ENCODE peak calls at places on chromosomes 4 and X, in ten cellular contexts. R is SK-N-SH, X is tibial artery, F is stomach, K is body of pancreas, N is right lobe of liver, T is aorta, L is AG04450, O is fibroblast of lung, S is mesenchymal stem cell. A is an unnamed sample. For H3K9me3, the result is how much of the 10 kb centered on the place peaks cover.

GRCh38 chr4:9825049-9825448 is 43.6 kb downstream of the DRD5 start:
- DNase-seq in O (no peak), L (no peak), S (no peak), F (no peak), R (no peak), X (no peak), N (no peak), T (no peak), K (no peak), A (no peak)

GRCh38 chrX:100695991-100696390 is 35.9 kb downstream of the SYTL4 start:
- DNase-seq in X (no peak), F (no peak), K (no peak), T (no peak), L (no peak), N (no peak), S (no peak), O (peak), R (no peak), A (no peak)

GRCh38 chrX:40434947-40435346 is 145.8 kb upstream of the ATP6AP2 start:
- DNase-seq in O (peak), S (peak), X (no peak), K (no peak), R (peak), L (no peak), F (no peak), N (no peak), T (no peak), A (peak)

GRCh38 chrX:130118396-130118795 is 8.1 kb upstream of the ELF4 start:
- DNase-seq in S (peak), K (no peak), T (no peak), N (no peak), X (no peak), L (peak), R (no peak), O (peak), F (no peak), A (peak)

GRCh38 chrX:67613366-67613765 is 69.5 kb downstream of the AR start:
- DNase-seq in F (no peak), X (no peak), N (no peak), T (no peak), L (no peak), K (no peak), O (peak), S (peak), R (no peak), A (no peak)

GRCh38 chrX:39946822-39947221 is 150.9 kb downstream of the BCOR start:
- DNase-seq in S (peak), T (no peak), L (peak), R (no peak), X (no peak), K (no peak), F (no peak), O (peak), N (no peak), A (no peak)

GRCh38 chrX:151680805-151681204 is 14.5 kb upstream of the PRRG3 start:
- DNase-seq in K (peak), L (no peak), S (no peak), N (no peak), O (no peak), X (no peak), R (peak), F (peak), T (no peak), A (peak)

GRCh38 chr4:100907465-100908454 is 389.9 kb upstream of the EMCN start:
- DNase-seq in S (peak), N (no peak), T (no peak), L (no peak), K (no peak), F (no peak), R (no peak), O (peak), X (no peak), A (peak)

GRCh38 chrX:132292753-132293152 is 73.5 kb upstream of the RAP2C start:
- DNase-seq in T (no peak), F (no peak), L (peak), O (peak), K (peak), S (peak), R (peak), X (no peak), N (no peak), A (peak)

GRCh38 chr4:117134386-117134785 is 49.0 kb upstream of the TRAM1L1 start:
- DNase-seq in S (peak), T (no peak), L (peak), X (no peak), R (peak), N (no peak), F (no peak), O (peak), K (peak), A (peak)

GRCh38 chrX:10173331-10173900 is 16.6 kb downstream of the CLCN4 start:
- DNase-seq in R (no peak), L (peak), T (no peak), N (peak), O (peak), K (peak), S (peak), X (peak), F (peak), A (peak)

GRCh38 chrX:154369453-154370299 is 4.8 kb downstream of the FLNA start:
- DNase-seq in L (peak), F (no peak), R (peak), O (peak), K (peak), N (no peak), T (peak), S (peak), X (peak), A (peak)

GRCh38 chr4:123613586-123614344 is 217.2 kb downstream of the SPRY1 start:
- DNase-seq in F (no peak), O (no peak), L (no peak), K (no peak), S (peak), X (no peak), R (no peak), N (no peak), T (no peak), A (peak)

GRCh38 chr4:81196126-81196650 is 18.8 kb downstream of the PRKG2 start:
- DNase-seq in T (no peak), R (no peak), N (no peak), L (no peak), O (no peak), F (no peak), X (no peak), S (no peak), K (no peak), A (no peak)

GRCh38 chr4:3676907-3677495 is 89.2 kb upstream of the ADRA2C start:
- DNase-seq in F (no peak), R (no peak), N (no peak), O (no peak), X (no peak), T (peak), K (no peak), S (no peak), L (no peak), A (no peak)

GRCh38 chrX:101550362-101550761 is at the start of gene ARMCX1:
- DNase-seq in O (peak), K (peak), T (peak), F (peak), L (peak), X (peak), S (peak), R (peak), N (no peak), A (no peak)

GRCh38 chrX:149570668-149571067 is 16.6 kb downstream of the MAGEA9B start:
- DNase-seq in L (peak), K (no peak), S (peak), R (no peak), O (peak), X (no peak), N (no peak), F (no peak), T (no peak), A (no peak)

GRCh38 chrX:57932266-57932665 is 22.0 kb upstream of the ZXDA start:
- DNase-seq in N (no peak), T (no peak), K (no peak), F (no peak), O (no peak), R (no peak), X (no peak), L (no peak), S (no peak), A (no peak)
- H3K9me3 ChIP-seq in N (under half), T (under half), K (under half), F (under half), O (under half), R (under half), X (under half), L (under half), S (under half), A (under half)

GRCh38 chr4:6941796-6942195 is 32.2 kb downstream of the TBC1D14 start:
- DNase-seq in X (no peak), N (no peak), L (no peak), S (no peak), K (no peak), F (no peak), O (no peak), T (no peak), R (no peak), A (no peak)
- H3K4me3 ChIP-seq in X (no peak), N (no peak), L (peak), S (peak), K (no peak), F (no peak), O (peak), T (no peak), R (peak), A (no peak)

GRCh38 chrX:81662381-81662780 is 460.5 kb downstream of the SH3BGRL start:
- DNase-seq in R (no peak), S (no peak), N (no peak), T (no peak), K (no peak), L (no peak), O (peak), F (no peak), X (no peak), A (no peak)
- H3K9me3 ChIP-seq in R (under half), S (under half), N (under half), T (under half), K (under half), L (under half), O (under half), F (under half), X (under half), A (under half)

DNA sequence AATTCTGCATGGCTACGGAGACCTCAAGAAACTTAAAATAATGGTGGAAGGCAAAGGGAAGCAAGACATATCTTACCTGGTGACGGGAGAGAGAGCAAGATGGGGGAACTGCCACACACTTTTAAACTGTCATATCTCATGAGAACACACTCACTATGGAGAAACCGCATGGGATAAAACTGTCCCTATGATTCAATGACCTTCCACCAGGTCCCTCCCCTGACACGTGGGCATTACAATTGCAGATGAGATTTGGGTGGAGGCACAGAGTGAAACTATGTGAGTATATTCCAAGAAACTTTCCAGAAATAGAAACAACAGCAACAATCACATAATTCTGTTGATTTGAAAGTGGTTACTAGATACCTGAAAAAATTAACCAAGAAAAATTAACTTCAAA is 879.7 kb downstream of the TECRL start:
- DNase-seq in R (no peak), S (no peak), K (no peak), F (no peak), N (no peak), O (no peak), X (no peak), T (no peak), L (no peak), A (no peak)
- H3K4me3 ChIP-seq in R (no peak), S (no peak), K (no peak), F (no peak), N (no peak), O (no peak), X (no peak), T (no peak), L (no peak), A (no peak)

GRCh38 chr4:127849505-127850234 is 31.0 kb upstream of the PLK4 start:
- DNase-seq in N (no peak), O (peak), K (no peak), S (no peak), X (no peak), L (no peak), R (no peak), T (no peak), F (no peak), A (no peak)
- H3K9me3 ChIP-seq in N (under half), O (under half), K (under half), S (half or more), X (half or more), L (under half), R (under half), T (under half), F (half or more), A (under half)

GRCh38 chrX:1614927-1615326 is at the start of gene ASMT:
- DNase-seq in F (no peak), L (no peak), S (no peak), K (no peak), N (no peak), T (no peak), R (no peak), O (no peak), X (no peak), A (no peak)
- H3K4me3 ChIP-seq in F (no peak), L (no peak), S (no peak), K (no peak), N (no peak), T (no peak), R (no peak), O (no peak), X (no peak), A (no peak)

GRCh38 chr4:19707876-19708275 is 543.8 kb upstream of the SLIT2 start:
- DNase-seq in O (no peak), K (no peak), S (no peak), N (no peak), R (no peak), L (no peak), F (no peak), T (no peak), X (no peak), A (no peak)

GRCh38 chr4:19711871-19712270 is 539.8 kb upstream of the SLIT2 start:
- DNase-seq in K (no peak), N (no peak), R (no peak), X (no peak), S (peak), F (no peak), O (peak), L (peak), T (no peak), A (no peak)
- H3K9me3 ChIP-seq in K (under half), N (under half), R (under half), X (under half), S (under half), F (under half), O (under half), L (under half), T (under half), A (under half)

GRCh38 chr4:126630171-126630570 is 1002.6 kb upstream of the INTU start:
- DNase-seq in F (no peak), L (no peak), R (no peak), S (no peak), N (no peak), K (no peak), T (no peak), X (no peak), O (no peak), A (no peak)
- H3K4me3 ChIP-seq in F (no peak), L (no peak), R (no peak), S (peak), N (no peak), K (no peak), T (no peak), X (no peak), O (no peak), A (no peak)

GRCh38 chr4:26094076-26094475 is 180.1 kb downstream of the SMIM20 start:
- DNase-seq in T (no peak), N (no peak), R (no peak), K (no peak), S (no peak), X (no peak), O (no peak), L (peak), F (no peak), A (no peak)

GRCh38 chr4:26093561-26093960 is 179.5 kb downstream of the SMIM20 start:
- DNase-seq in L (no peak), K (no peak), X (no peak), R (no peak), F (no peak), O (no peak), T (no peak), S (no peak), N (no peak), A (no peak)

GRCh38 chr4:26099967-26100366 is 185.9 kb downstream of the SMIM20 start:
- DNase-seq in T (no peak), S (no peak), F (no peak), N (no peak), X (no peak), R (no peak), K (no peak), L (no peak), O (no peak), A (no peak)

DNA sequence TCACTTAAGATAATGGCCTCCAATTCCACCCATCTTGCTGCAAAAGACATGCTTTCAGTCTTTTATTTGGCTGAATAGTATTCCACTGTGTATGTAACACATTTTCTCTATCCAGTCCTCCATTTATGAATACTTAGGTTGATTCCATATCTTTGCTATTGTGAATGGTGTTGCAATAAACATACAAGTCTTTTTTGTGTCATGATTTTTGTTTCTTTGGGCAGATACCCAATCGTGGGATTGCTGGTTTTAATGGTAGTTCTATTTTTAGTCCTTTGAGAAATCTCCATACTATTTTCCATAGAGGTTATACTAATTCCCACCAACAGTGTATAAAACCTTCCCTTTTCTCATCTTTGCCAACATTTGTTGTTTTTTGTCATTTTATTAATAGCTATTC is 180.9 kb downstream of the SMIM20 start:
- DNase-seq in T (no peak), N (no peak), S (no peak), L (no peak), K (no peak), F (no peak), X (no peak), O (peak), R (no peak), A (no peak)
- H3K9me3 ChIP-seq in T (under half), N (under half), S (under half), L (under half), K (under half), F (under half), X (under half), O (under half), R (under half), A (under half)

GRCh38 chr4:138894688-138895087 is 120.9 kb upstream of the NOCT start:
- DNase-seq in F (no peak), S (no peak), R (no peak), T (no peak), N (no peak), X (no peak), O (no peak), K (no peak), L (no peak), A (no peak)

GRCh38 chr4:138891610-138892009 is 124.0 kb upstream of the NOCT start:
- DNase-seq in X (no peak), R (peak), K (no peak), F (no peak), L (no peak), N (no peak), T (no peak), O (peak), S (no peak), A (peak)

GRCh38 chr4:138890921-138891570 is 124.5 kb upstream of the NOCT start:
- DNase-seq in S (no peak), O (no peak), X (no peak), T (no peak), R (no peak), F (no peak), N (no peak), L (no peak), K (no peak), A (peak)

GRCh38 chr4:138893991-138894390 is 121.6 kb upstream of the NOCT start:
- DNase-seq in X (no peak), K (no peak), L (no peak), T (no peak), O (peak), F (no peak), N (no peak), S (no peak), R (no peak), A (no peak)

DNA sequence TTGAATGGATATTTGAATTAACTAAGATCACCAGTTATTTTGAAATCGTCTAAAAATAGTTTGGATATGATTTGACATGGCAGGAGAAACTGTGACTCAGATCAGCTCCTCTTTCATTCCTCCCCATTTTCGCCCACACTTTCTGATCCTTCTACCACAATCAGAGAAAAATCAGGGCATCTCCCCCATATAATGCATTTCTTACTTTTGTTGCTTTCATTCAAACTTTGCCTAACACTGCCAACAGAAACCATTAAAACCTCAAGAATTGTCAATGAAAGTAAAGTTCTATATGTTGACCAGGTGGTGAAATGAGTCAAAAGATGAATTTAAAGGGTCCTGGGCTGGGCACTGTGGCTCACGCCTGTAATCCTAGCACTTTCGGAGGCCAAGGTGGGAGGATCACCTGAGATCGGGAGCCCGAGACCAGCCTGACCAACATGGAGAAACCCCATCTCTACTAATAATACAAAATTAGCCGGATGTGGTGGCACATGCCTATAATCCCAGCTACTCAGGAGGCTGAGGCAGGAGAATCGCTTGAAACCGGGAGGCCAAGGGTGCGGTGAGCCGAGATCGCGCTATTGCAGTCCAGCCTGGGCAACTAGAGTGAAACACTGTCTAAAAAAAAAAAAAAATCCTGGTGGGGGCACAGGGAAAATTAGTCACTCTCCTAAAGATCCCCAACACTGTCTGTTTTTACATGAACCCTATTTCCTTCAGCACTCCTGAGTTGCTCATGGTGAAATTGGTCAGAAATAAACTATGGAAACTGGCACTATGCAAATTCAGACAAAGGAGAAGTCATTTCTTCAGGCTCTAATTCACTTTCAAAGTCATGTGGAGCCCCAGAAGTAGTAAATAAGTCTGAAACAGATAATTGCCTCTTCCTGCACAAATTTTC is 122.8 kb upstream of the NOCT start:
- DNase-seq in F (no peak), S (no peak), K (no peak), R (no peak), N (no peak), O (peak), L (no peak), X (no peak), T (no peak), A (no peak)
- H3K4me3 ChIP-seq in F (no peak), S (no peak), K (no peak), R (no peak), N (no peak), O (no peak), L (no peak), X (no peak), T (no peak), A (no peak)

A was measured in HAP-1.